ENCODE peak calls at places on chromosomes 1 and 21, in nine cellular contexts. One of them, this sample, is unnamed.

GRCh38 chr1:154765970-154766369 is 104.1 kb downstream of the KCNN3 start:
- DNase-seq in progenitor cell of endocrine pancreas: no peak
- DNase-seq in activated CD8-positive, alpha-beta memory T cell treated with anti-CD3 and anti-CD28 coated beads, Interleukin-2, amount 50 U/mL, for 48 hours: no peak
- DNase-seq in MM.1S: peak; percentile 33
- DNase-seq in activated CD4-positive, alpha-beta T cell treated with anti-CD3 and anti-CD28 coated beads, Interleukin-2, amount 50 U/mL, for 4 hours: no peak
- DNase-seq in activated T-cell treated with anti-CD3 and anti-CD28 coated beads, Interleukin-2, amount 50 U/mL, for 24 hours: peak; percentile 27
- DNase-seq in fibroblast of mammary gland: peak; percentile 31
- DNase-seq in activated CD8-positive, alpha-beta T cell treated with anti-CD3 and anti-CD28 coated beads for 36 hours: no peak
- DNase-seq in CD4-positive, CD25-positive, alpha-beta regulatory T cell: no peak
- DNase-seq in this sample: peak; percentile 29

GRCh38 chr1:201155354-201155753 is 1.1 kb upstream of the TMEM9 start:
- DNase-seq in progenitor cell of endocrine pancreas: no peak
- DNase-seq in activated CD8-positive, alpha-beta memory T cell treated with anti-CD3 and anti-CD28 coated beads, Interleukin-2, amount 50 U/mL, for 48 hours: no peak
- DNase-seq in MM.1S: no peak
- DNase-seq in activated CD4-positive, alpha-beta T cell treated with anti-CD3 and anti-CD28 coated beads, Interleukin-2, amount 50 U/mL, for 4 hours: no peak
- DNase-seq in activated T-cell treated with anti-CD3 and anti-CD28 coated beads, Interleukin-2, amount 50 U/mL, for 24 hours: peak; percentile 17
- DNase-seq in fibroblast of mammary gland: no peak
- DNase-seq in activated CD8-positive, alpha-beta T cell treated with anti-CD3 and anti-CD28 coated beads for 36 hours: no peak
- DNase-seq in CD4-positive, CD25-positive, alpha-beta regulatory T cell: no peak
- DNase-seq in this sample: no peak

GRCh38 chr1:230747139-230747730 is at the start of gene CAPN9:
- DNase-seq in progenitor cell of endocrine pancreas: no peak
- DNase-seq in activated CD8-positive, alpha-beta memory T cell treated with anti-CD3 and anti-CD28 coated beads, Interleukin-2, amount 50 U/mL, for 48 hours: no peak
- DNase-seq in MM.1S: no peak
- DNase-seq in activated CD4-positive, alpha-beta T cell treated with anti-CD3 and anti-CD28 coated beads, Interleukin-2, amount 50 U/mL, for 4 hours: no peak
- DNase-seq in activated T-cell treated with anti-CD3 and anti-CD28 coated beads, Interleukin-2, amount 50 U/mL, for 24 hours: no peak
- DNase-seq in fibroblast of mammary gland: no peak
- DNase-seq in activated CD8-positive, alpha-beta T cell treated with anti-CD3 and anti-CD28 coated beads for 36 hours: no peak
- DNase-seq in CD4-positive, CD25-positive, alpha-beta regulatory T cell: no peak
- DNase-seq in this sample: no peak

GRCh38 chr1:110188116-110188618 is 21.9 kb upstream of the KCNC4 start:
- DNase-seq in progenitor cell of endocrine pancreas: no peak
- DNase-seq in activated CD8-positive, alpha-beta memory T cell treated with anti-CD3 and anti-CD28 coated beads, Interleukin-2, amount 50 U/mL, for 48 hours: no peak
- DNase-seq in MM.1S: no peak
- DNase-seq in activated CD4-positive, alpha-beta T cell treated with anti-CD3 and anti-CD28 coated beads, Interleukin-2, amount 50 U/mL, for 4 hours: no peak
- DNase-seq in activated T-cell treated with anti-CD3 and anti-CD28 coated beads, Interleukin-2, amount 50 U/mL, for 24 hours: no peak
- DNase-seq in fibroblast of mammary gland: peak; percentile 58
- DNase-seq in activated CD8-positive, alpha-beta T cell treated with anti-CD3 and anti-CD28 coated beads for 36 hours: no peak
- DNase-seq in CD4-positive, CD25-positive, alpha-beta regulatory T cell: no peak
- DNase-seq in this sample: peak; percentile 34

GRCh38 chr1:154767315-154768240 is 102.5 kb downstream of the KCNN3 start:
- DNase-seq in progenitor cell of endocrine pancreas: no peak
- DNase-seq in activated CD8-positive, alpha-beta memory T cell treated with anti-CD3 and anti-CD28 coated beads, Interleukin-2, amount 50 U/mL, for 48 hours: no peak
- DNase-seq in MM.1S: no peak
- DNase-seq in activated CD4-positive, alpha-beta T cell treated with anti-CD3 and anti-CD28 coated beads, Interleukin-2, amount 50 U/mL, for 4 hours: no peak
- DNase-seq in activated T-cell treated with anti-CD3 and anti-CD28 coated beads, Interleukin-2, amount 50 U/mL, for 24 hours: no peak
- DNase-seq in fibroblast of mammary gland: no peak
- DNase-seq in activated CD8-positive, alpha-beta T cell treated with anti-CD3 and anti-CD28 coated beads for 36 hours: no peak
- DNase-seq in CD4-positive, CD25-positive, alpha-beta regulatory T cell: no peak
- DNase-seq in this sample: peak; percentile 82

GRCh38 chr1:156551866-156552265 is 20.5 kb downstream of the IQGAP3 start:
- DNase-seq in progenitor cell of endocrine pancreas: no peak
- DNase-seq in activated CD8-positive, alpha-beta memory T cell treated with anti-CD3 and anti-CD28 coated beads, Interleukin-2, amount 50 U/mL, for 48 hours: no peak
- DNase-seq in MM.1S: no peak
- DNase-seq in activated CD4-positive, alpha-beta T cell treated with anti-CD3 and anti-CD28 coated beads, Interleukin-2, amount 50 U/mL, for 4 hours: no peak
- DNase-seq in activated T-cell treated with anti-CD3 and anti-CD28 coated beads, Interleukin-2, amount 50 U/mL, for 24 hours: no peak
- DNase-seq in fibroblast of mammary gland: peak; percentile 68
- DNase-seq in activated CD8-positive, alpha-beta T cell treated with anti-CD3 and anti-CD28 coated beads for 36 hours: no peak
- DNase-seq in CD4-positive, CD25-positive, alpha-beta regulatory T cell: no peak
- DNase-seq in this sample: no peak

GRCh38 chr1:6301526-6301925 is 40.6 kb upstream of the GPR153 start:
- DNase-seq in progenitor cell of endocrine pancreas: no peak
- DNase-seq in activated CD8-positive, alpha-beta memory T cell treated with anti-CD3 and anti-CD28 coated beads, Interleukin-2, amount 50 U/mL, for 48 hours: no peak
- DNase-seq in MM.1S: no peak
- DNase-seq in activated CD4-positive, alpha-beta T cell treated with anti-CD3 and anti-CD28 coated beads, Interleukin-2, amount 50 U/mL, for 4 hours: no peak
- DNase-seq in activated T-cell treated with anti-CD3 and anti-CD28 coated beads, Interleukin-2, amount 50 U/mL, for 24 hours: no peak
- DNase-seq in fibroblast of mammary gland: peak; percentile 8
- DNase-seq in activated CD8-positive, alpha-beta T cell treated with anti-CD3 and anti-CD28 coated beads for 36 hours: no peak
- DNase-seq in CD4-positive, CD25-positive, alpha-beta regulatory T cell: no peak
- DNase-seq in this sample: no peak

GRCh38 chr1:22287946-22288520 is 145.1 kb upstream of the WNT4 start:
- DNase-seq in progenitor cell of endocrine pancreas: no peak
- DNase-seq in activated CD8-positive, alpha-beta memory T cell treated with anti-CD3 and anti-CD28 coated beads, Interleukin-2, amount 50 U/mL, for 48 hours: no peak
- DNase-seq in MM.1S: no peak
- DNase-seq in activated CD4-positive, alpha-beta T cell treated with anti-CD3 and anti-CD28 coated beads, Interleukin-2, amount 50 U/mL, for 4 hours: no peak
- DNase-seq in activated T-cell treated with anti-CD3 and anti-CD28 coated beads, Interleukin-2, amount 50 U/mL, for 24 hours: no peak
- DNase-seq in fibroblast of mammary gland: no peak
- DNase-seq in activated CD8-positive, alpha-beta T cell treated with anti-CD3 and anti-CD28 coated beads for 36 hours: no peak
- DNase-seq in CD4-positive, CD25-positive, alpha-beta regulatory T cell: no peak
- DNase-seq in this sample: no peak

GRCh38 chr1:153662269-153662668 is 3.8 kb downstream of the SNAPIN start:
- DNase-seq in progenitor cell of endocrine pancreas: no peak
- DNase-seq in activated CD8-positive, alpha-beta memory T cell treated with anti-CD3 and anti-CD28 coated beads, Interleukin-2, amount 50 U/mL, for 48 hours: no peak
- DNase-seq in MM.1S: no peak
- DNase-seq in activated CD4-positive, alpha-beta T cell treated with anti-CD3 and anti-CD28 coated beads, Interleukin-2, amount 50 U/mL, for 4 hours: no peak
- DNase-seq in activated T-cell treated with anti-CD3 and anti-CD28 coated beads, Interleukin-2, amount 50 U/mL, for 24 hours: no peak
- DNase-seq in fibroblast of mammary gland: no peak
- DNase-seq in activated CD8-positive, alpha-beta T cell treated with anti-CD3 and anti-CD28 coated beads for 36 hours: no peak
- DNase-seq in CD4-positive, CD25-positive, alpha-beta regulatory T cell: no peak
- DNase-seq in this sample: no peak

GRCh38 chr1:224432141-224432540 is 2.5 kb downstream of the WDR26 start:
- DNase-seq in progenitor cell of endocrine pancreas: no peak
- DNase-seq in activated CD8-positive, alpha-beta memory T cell treated with anti-CD3 and anti-CD28 coated beads, Interleukin-2, amount 50 U/mL, for 48 hours: no peak
- DNase-seq in MM.1S: no peak
- DNase-seq in activated CD4-positive, alpha-beta T cell treated with anti-CD3 and anti-CD28 coated beads, Interleukin-2, amount 50 U/mL, for 4 hours: no peak
- DNase-seq in activated T-cell treated with anti-CD3 and anti-CD28 coated beads, Interleukin-2, amount 50 U/mL, for 24 hours: no peak
- DNase-seq in fibroblast of mammary gland: peak; percentile 64
- DNase-seq in activated CD8-positive, alpha-beta T cell treated with anti-CD3 and anti-CD28 coated beads for 36 hours: no peak
- DNase-seq in CD4-positive, CD25-positive, alpha-beta regulatory T cell: no peak
- DNase-seq in this sample: no peak

GRCh38 chr1:117051224-117052064 is 8.7 kb upstream of the TTF2 start:
- DNase-seq in progenitor cell of endocrine pancreas: no peak
- DNase-seq in activated CD8-positive, alpha-beta memory T cell treated with anti-CD3 and anti-CD28 coated beads, Interleukin-2, amount 50 U/mL, for 48 hours: peak; percentile 60
- DNase-seq in MM.1S: no peak
- DNase-seq in activated CD4-positive, alpha-beta T cell treated with anti-CD3 and anti-CD28 coated beads, Interleukin-2, amount 50 U/mL, for 4 hours: peak; percentile 24
- DNase-seq in activated T-cell treated with anti-CD3 and anti-CD28 coated beads, Interleukin-2, amount 50 U/mL, for 24 hours: peak; percentile 52
- DNase-seq in fibroblast of mammary gland: peak; percentile 14
- DNase-seq in activated CD8-positive, alpha-beta T cell treated with anti-CD3 and anti-CD28 coated beads for 36 hours: peak; percentile 73
- DNase-seq in CD4-positive, CD25-positive, alpha-beta regulatory T cell: no peak
- DNase-seq in this sample: no peak

GRCh38 chr1:157105988-157106812 is 6.6 kb upstream of the ETV3L start:
- DNase-seq in progenitor cell of endocrine pancreas: no peak
- DNase-seq in activated CD8-positive, alpha-beta memory T cell treated with anti-CD3 and anti-CD28 coated beads, Interleukin-2, amount 50 U/mL, for 48 hours: peak; percentile 68
- DNase-seq in MM.1S: peak; percentile 16
- DNase-seq in activated CD4-positive, alpha-beta T cell treated with anti-CD3 and anti-CD28 coated beads, Interleukin-2, amount 50 U/mL, for 4 hours: no peak
- DNase-seq in activated T-cell treated with anti-CD3 and anti-CD28 coated beads, Interleukin-2, amount 50 U/mL, for 24 hours: no peak
- DNase-seq in fibroblast of mammary gland: peak; percentile 90
- DNase-seq in activated CD8-positive, alpha-beta T cell treated with anti-CD3 and anti-CD28 coated beads for 36 hours: peak; percentile 72
- DNase-seq in CD4-positive, CD25-positive, alpha-beta regulatory T cell: no peak
- DNase-seq in this sample: peak; percentile 91

GRCh38 chr1:8047686-8048522 is 21.8 kb upstream of the ERRFI1 start:
- DNase-seq in progenitor cell of endocrine pancreas: no peak
- DNase-seq in activated CD8-positive, alpha-beta memory T cell treated with anti-CD3 and anti-CD28 coated beads, Interleukin-2, amount 50 U/mL, for 48 hours: no peak
- DNase-seq in MM.1S: no peak
- DNase-seq in activated CD4-positive, alpha-beta T cell treated with anti-CD3 and anti-CD28 coated beads, Interleukin-2, amount 50 U/mL, for 4 hours: no peak
- DNase-seq in activated T-cell treated with anti-CD3 and anti-CD28 coated beads, Interleukin-2, amount 50 U/mL, for 24 hours: no peak
- DNase-seq in fibroblast of mammary gland: peak; percentile 91
- DNase-seq in activated CD8-positive, alpha-beta T cell treated with anti-CD3 and anti-CD28 coated beads for 36 hours: no peak
- DNase-seq in CD4-positive, CD25-positive, alpha-beta regulatory T cell: no peak
- DNase-seq in this sample: peak; percentile 58

GRCh38 chr21:33428669-33429068 is 25.5 kb downstream of the IFNGR2 start:
- DNase-seq in progenitor cell of endocrine pancreas: no peak
- DNase-seq in activated CD8-positive, alpha-beta memory T cell treated with anti-CD3 and anti-CD28 coated beads, Interleukin-2, amount 50 U/mL, for 48 hours: no peak
- DNase-seq in MM.1S: no peak
- DNase-seq in activated CD4-positive, alpha-beta T cell treated with anti-CD3 and anti-CD28 coated beads, Interleukin-2, amount 50 U/mL, for 4 hours: no peak
- DNase-seq in activated T-cell treated with anti-CD3 and anti-CD28 coated beads, Interleukin-2, amount 50 U/mL, for 24 hours: no peak
- DNase-seq in fibroblast of mammary gland: peak; percentile 46
- DNase-seq in activated CD8-positive, alpha-beta T cell treated with anti-CD3 and anti-CD28 coated beads for 36 hours: no peak
- DNase-seq in CD4-positive, CD25-positive, alpha-beta regulatory T cell: no peak
- DNase-seq in this sample: no peak

GRCh38 chr1:224127925-224128819 is 14.3 kb downstream of the FBXO28 start:
- DNase-seq in progenitor cell of endocrine pancreas: no peak
- DNase-seq in activated CD8-positive, alpha-beta memory T cell treated with anti-CD3 and anti-CD28 coated beads, Interleukin-2, amount 50 U/mL, for 48 hours: no peak
- DNase-seq in MM.1S: no peak
- DNase-seq in activated CD4-positive, alpha-beta T cell treated with anti-CD3 and anti-CD28 coated beads, Interleukin-2, amount 50 U/mL, for 4 hours: no peak
- DNase-seq in activated T-cell treated with anti-CD3 and anti-CD28 coated beads, Interleukin-2, amount 50 U/mL, for 24 hours: no peak
- DNase-seq in fibroblast of mammary gland: peak; percentile 65
- DNase-seq in activated CD8-positive, alpha-beta T cell treated with anti-CD3 and anti-CD28 coated beads for 36 hours: no peak
- DNase-seq in CD4-positive, CD25-positive, alpha-beta regulatory T cell: no peak
- DNase-seq in this sample: peak; percentile 55

GRCh38 chr1:217469983-217470382 is 160.9 kb downstream of the GPATCH2 start:
- DNase-seq in progenitor cell of endocrine pancreas: no peak
- DNase-seq in activated CD8-positive, alpha-beta memory T cell treated with anti-CD3 and anti-CD28 coated beads, Interleukin-2, amount 50 U/mL, for 48 hours: no peak
- DNase-seq in MM.1S: no peak
- DNase-seq in activated CD4-positive, alpha-beta T cell treated with anti-CD3 and anti-CD28 coated beads, Interleukin-2, amount 50 U/mL, for 4 hours: no peak
- DNase-seq in activated T-cell treated with anti-CD3 and anti-CD28 coated beads, Interleukin-2, amount 50 U/mL, for 24 hours: no peak
- DNase-seq in fibroblast of mammary gland: no peak
- DNase-seq in activated CD8-positive, alpha-beta T cell treated with anti-CD3 and anti-CD28 coated beads for 36 hours: no peak
- DNase-seq in CD4-positive, CD25-positive, alpha-beta regulatory T cell: no peak
- DNase-seq in this sample: no peak

GRCh38 chr1:233945573-233945972 is 41.1 kb downstream of the SLC35F3 start:
- DNase-seq in progenitor cell of endocrine pancreas: no peak
- DNase-seq in activated CD8-positive, alpha-beta memory T cell treated with anti-CD3 and anti-CD28 coated beads, Interleukin-2, amount 50 U/mL, for 48 hours: no peak
- DNase-seq in MM.1S: no peak
- DNase-seq in activated CD4-positive, alpha-beta T cell treated with anti-CD3 and anti-CD28 coated beads, Interleukin-2, amount 50 U/mL, for 4 hours: no peak
- DNase-seq in activated T-cell treated with anti-CD3 and anti-CD28 coated beads, Interleukin-2, amount 50 U/mL, for 24 hours: no peak
- DNase-seq in fibroblast of mammary gland: no peak
- DNase-seq in activated CD8-positive, alpha-beta T cell treated with anti-CD3 and anti-CD28 coated beads for 36 hours: peak; percentile 30
- DNase-seq in CD4-positive, CD25-positive, alpha-beta regulatory T cell: no peak
- DNase-seq in this sample: no peak

GRCh38 chr1:194081444-194081843 is 895.0 kb upstream of the B3GALT2 start:
- DNase-seq in progenitor cell of endocrine pancreas: no peak
- DNase-seq in activated CD8-positive, alpha-beta memory T cell treated with anti-CD3 and anti-CD28 coated beads, Interleukin-2, amount 50 U/mL, for 48 hours: no peak
- DNase-seq in MM.1S: no peak
- DNase-seq in activated CD4-positive, alpha-beta T cell treated with anti-CD3 and anti-CD28 coated beads, Interleukin-2, amount 50 U/mL, for 4 hours: no peak
- DNase-seq in activated T-cell treated with anti-CD3 and anti-CD28 coated beads, Interleukin-2, amount 50 U/mL, for 24 hours: no peak
- DNase-seq in fibroblast of mammary gland: no peak
- DNase-seq in activated CD8-positive, alpha-beta T cell treated with anti-CD3 and anti-CD28 coated beads for 36 hours: no peak
- DNase-seq in CD4-positive, CD25-positive, alpha-beta regulatory T cell: no peak
- DNase-seq in this sample: no peak

GRCh38 chr1:84353665-84354064 is 44.6 kb upstream of the DNASE2B start:
- DNase-seq in progenitor cell of endocrine pancreas: no peak
- DNase-seq in activated CD8-positive, alpha-beta memory T cell treated with anti-CD3 and anti-CD28 coated beads, Interleukin-2, amount 50 U/mL, for 48 hours: no peak
- DNase-seq in MM.1S: no peak
- DNase-seq in activated CD4-positive, alpha-beta T cell treated with anti-CD3 and anti-CD28 coated beads, Interleukin-2, amount 50 U/mL, for 4 hours: no peak
- DNase-seq in activated T-cell treated with anti-CD3 and anti-CD28 coated beads, Interleukin-2, amount 50 U/mL, for 24 hours: no peak
- DNase-seq in fibroblast of mammary gland: peak; percentile 74
- DNase-seq in activated CD8-positive, alpha-beta T cell treated with anti-CD3 and anti-CD28 coated beads for 36 hours: no peak
- DNase-seq in CD4-positive, CD25-positive, alpha-beta regulatory T cell: no peak
- DNase-seq in this sample: no peak

GRCh38 chr1:109516872-109517271 is 7.3 kb upstream of the AMIGO1 start:
- DNase-seq in progenitor cell of endocrine pancreas: no peak
- DNase-seq in activated CD8-positive, alpha-beta memory T cell treated with anti-CD3 and anti-CD28 coated beads, Interleukin-2, amount 50 U/mL, for 48 hours: no peak
- DNase-seq in MM.1S: no peak
- DNase-seq in activated CD4-positive, alpha-beta T cell treated with anti-CD3 and anti-CD28 coated beads, Interleukin-2, amount 50 U/mL, for 4 hours: no peak
- DNase-seq in activated T-cell treated with anti-CD3 and anti-CD28 coated beads, Interleukin-2, amount 50 U/mL, for 24 hours: no peak
- DNase-seq in fibroblast of mammary gland: no peak
- DNase-seq in activated CD8-positive, alpha-beta T cell treated with anti-CD3 and anti-CD28 coated beads for 36 hours: no peak
- DNase-seq in CD4-positive, CD25-positive, alpha-beta regulatory T cell: no peak
- DNase-seq in this sample: no peak

GRCh38 chr1:155858805-155859233 is 548 bp upstream of the SYT11 start:
- DNase-seq in progenitor cell of endocrine pancreas: no peak
- DNase-seq in activated CD8-positive, alpha-beta memory T cell treated with anti-CD3 and anti-CD28 coated beads, Interleukin-2, amount 50 U/mL, for 48 hours: peak; percentile 65
- DNase-seq in MM.1S: no peak
- DNase-seq in activated CD4-positive, alpha-beta T cell treated with anti-CD3 and anti-CD28 coated beads, Interleukin-2, amount 50 U/mL, for 4 hours: no peak
- DNase-seq in activated T-cell treated with anti-CD3 and anti-CD28 coated beads, Interleukin-2, amount 50 U/mL, for 24 hours: peak; percentile 51
- DNase-seq in fibroblast of mammary gland: peak; percentile 78
- DNase-seq in activated CD8-positive, alpha-beta T cell treated with anti-CD3 and anti-CD28 coated beads for 36 hours: peak; percentile 50
- DNase-seq in CD4-positive, CD25-positive, alpha-beta regulatory T cell: no peak
- DNase-seq in this sample: peak; percentile 4